ENCODE peak calls at places on chromosomes 11 and 22, in four cellular contexts. Z, G, J and V are unnamed samples.

GRCh38 chr22:41302016-41302767 is 867 bp downstream of the ZC3H7B start:
- DNase-seq in Z (no peak), J (no peak), G (no peak), V (peak)

GRCh38 chr11:115368616-115369015 is 135.6 kb downstream of the CADM1 start:
- DNase-seq in J (no peak), Z (no peak), G (no peak), V (no peak)

GRCh38 chr22:30870451-30871345 is 97.9 kb downstream of the MORC2 start:
- DNase-seq in Z (no peak), G (no peak), J (no peak), V (no peak)

GRCh38 chr11:8699903-8700302 is 17.3 kb downstream of the RPL27A start:
- DNase-seq in J (no peak), G (peak), Z (no peak), V (peak)

GRCh38 chr11:22666700-22667439 is 459 bp downstream of the GAS2 start:
- DNase-seq in G (peak), J (no peak), Z (no peak), V (peak)

GRCh38 chr22:38443675-38444521 is 11.1 kb downstream of the KCNJ4 start:
- DNase-seq in Z (peak), J (no peak), G (no peak), V (no peak)

GRCh38 chr11:2685566-2686359 is 14.0 kb downstream of the KCNQ1OT1 start:
- DNase-seq in G (no peak), J (no peak), Z (no peak), V (no peak)

GRCh38 chr11:27648840-27649239 is 51.4 kb downstream of the BDNF start:
- DNase-seq in Z (no peak), J (no peak), G (no peak), V (no peak)

GRCh38 chr11:76209956-76210885 is 3.9 kb upstream of the WNT11 start:
- DNase-seq in J (no peak), Z (no peak), G (no peak), V (peak)

GRCh38 chr22:33438273-33438672 is 380.1 kb upstream of the SYN3 start:
- DNase-seq in Z (peak), J (no peak), G (no peak), V (no peak)

GRCh38 chr22:29268511-29269229 is 602 bp downstream of the EWSR1 start:
- DNase-seq in J (no peak), Z (peak), G (peak), V (peak)

GRCh38 chr22:38223289-38223960 is 21.6 kb downstream of the MAFF start:
- DNase-seq in Z (no peak), J (no peak), G (no peak), V (no peak)

GRCh38 chr22:45709004-45709739 is 37.5 kb downstream of the ATXN10 start:
- DNase-seq in G (peak), Z (no peak), J (no peak), V (no peak)

GRCh38 chr11:121418625-121419114 is 33.4 kb upstream of the SORL1 start:
- DNase-seq in J (no peak), Z (no peak), G (no peak), V (no peak)

GRCh38 chr11:95086116-95086515 is 3.5 kb upstream of the ENDOD1 start:
- DNase-seq in Z (no peak), G (no peak), J (no peak), V (no peak)

GRCh38 chr11:14357843-14358728 is 897 bp downstream of the RRAS2 start:
- DNase-seq in G (peak), Z (peak), J (no peak), V (peak)

GRCh38 chr11:33634291-33634834 is 66.3 kb downstream of the C11orf91 start:
- DNase-seq in G (no peak), Z (no peak), J (no peak), V (no peak)

GRCh38 chr11:134725939-134726639 is 314.0 kb upstream of the B3GAT1 start:
- DNase-seq in G (peak), Z (peak), J (no peak), V (peak)

GRCh38 chr11:68014966-68015447 is 4.9 kb downstream of the ALDH3B1 start:
- DNase-seq in G (no peak), Z (no peak), J (no peak), V (no peak)

GRCh38 chr11:79243412-79244174 is 197.2 kb downstream of the TENM4 start:
- DNase-seq in J (no peak), G (no peak), Z (no peak), V (no peak)

GRCh38 chr11:77026236-77026635 is 8.0 kb upstream of the B3GNT6 start:
- DNase-seq in J (no peak), Z (no peak), G (no peak), V (no peak)

GRCh38 chr11:23509023-23509422 is 648.7 kb upstream of the CCDC179 start:
- DNase-seq in G (no peak), J (no peak), Z (no peak), V (no peak)

GRCh38 chr11:3894128-3894731 is 38.8 kb downstream of the STIM1 start:
- DNase-seq in G (no peak), Z (peak), J (peak), V (no peak)

GRCh38 chr11:114610984-114611944 is 15.7 kb upstream of the NXPE4 start:
- DNase-seq in G (no peak), Z (no peak), J (no peak), V (peak)

GRCh38 chr11:5691963-5692358 is 2.4 kb downstream of the TRIM22 start:
- DNase-seq in Z (no peak), J (no peak), G (no peak), V (no peak)
- TF ChIP-seq JUNB in Z (no peak), J (no peak), G (no peak), V (no peak)

GRCh38 chr11:110092577-110093406 is at the start of gene ZC3H12C:
- DNase-seq in G (peak), J (no peak), Z (peak), V (peak)
- H3K4me3 ChIP-seq in G (peak), J (peak), Z (peak), V (peak)

GRCh38 chr11:131370901-131371790 is 731 bp downstream of the NTM start:
- DNase-seq in G (no peak), J (no peak), Z (no peak), V (no peak)
- TF ChIP-seq EZH2 in G (peak), J (no peak), Z (no peak), V (no peak)

GRCh38 chr11:86575927-86576326 is 96.5 kb downstream of the ME3 start:
- DNase-seq in Z (no peak), J (no peak), G (no peak), V (no peak)
- TF ChIP-seq JUNB in Z (no peak), J (no peak), G (no peak), V (no peak)

DNA sequence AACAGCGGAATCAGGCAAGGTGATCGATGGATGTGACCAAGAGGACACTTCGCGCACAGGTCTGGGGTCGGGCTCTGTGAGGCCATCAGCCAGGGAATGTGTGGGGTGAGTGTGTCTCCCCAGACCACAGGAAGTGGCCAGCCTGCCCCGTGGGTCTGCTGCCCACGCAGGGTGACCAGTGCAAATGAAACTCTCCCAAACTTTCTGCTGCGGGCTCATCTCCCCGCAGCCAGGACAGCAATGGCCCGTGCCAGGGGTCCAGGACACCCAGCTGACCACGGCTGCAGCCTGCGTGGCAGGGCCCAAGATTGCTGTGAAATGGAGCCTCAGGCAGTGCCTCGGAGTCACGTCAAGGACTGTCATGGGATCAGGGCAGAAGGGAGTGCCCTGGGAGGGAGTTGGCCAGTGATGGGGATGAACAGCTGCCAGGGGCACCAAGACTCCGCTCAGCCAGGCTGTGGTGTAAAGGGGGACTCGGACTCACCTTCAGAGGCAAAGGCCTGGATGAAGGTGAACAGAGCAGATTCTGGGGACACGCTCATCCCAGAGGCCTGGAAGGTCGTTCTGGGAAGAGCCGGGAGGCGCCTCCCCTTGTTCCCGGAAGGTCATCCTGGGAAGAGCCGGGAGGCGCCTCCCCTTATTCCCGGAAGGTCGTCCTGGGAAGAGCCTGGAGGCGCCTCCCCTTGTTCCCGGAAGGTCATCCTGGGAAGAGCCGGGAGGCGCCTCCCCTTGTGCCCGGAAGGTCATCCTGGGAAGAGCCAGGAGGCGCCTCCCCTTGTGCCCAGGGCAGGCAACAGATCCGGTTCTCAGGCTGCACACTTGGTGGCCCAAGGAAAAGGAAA is 252.6 kb downstream of the BRD1 start:
- DNase-seq in J (no peak), Z (no peak), G (no peak), V (no peak)
- H3K4me3 ChIP-seq in J (no peak), Z (no peak), G (no peak), V (no peak)

DNA sequence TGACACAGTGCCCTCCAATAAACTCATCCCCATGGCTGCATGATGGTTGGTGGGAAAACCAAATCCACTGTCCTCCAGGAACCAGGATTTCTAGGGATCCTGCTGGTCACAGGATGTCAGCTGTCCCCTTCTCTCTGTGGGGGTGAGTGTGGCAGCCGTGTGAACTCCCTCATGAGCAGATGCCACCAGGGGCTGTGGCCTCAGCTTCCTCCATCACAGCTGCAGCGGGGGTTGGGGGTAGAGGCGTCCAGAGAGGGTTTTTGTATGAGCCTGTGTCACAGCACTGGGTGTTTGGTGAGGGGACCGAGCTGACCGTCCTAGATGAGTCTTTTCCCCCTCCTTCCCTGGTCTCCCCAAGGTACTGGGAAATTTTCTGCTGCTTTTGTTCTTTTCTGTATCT is 26.4 kb downstream of the IGLL5 start:
- DNase-seq in G (no peak), Z (no peak), J (no peak), V (no peak)
- TF ChIP-seq EZH2 in G (no peak), Z (no peak), J (no peak), V (no peak)

DNA sequence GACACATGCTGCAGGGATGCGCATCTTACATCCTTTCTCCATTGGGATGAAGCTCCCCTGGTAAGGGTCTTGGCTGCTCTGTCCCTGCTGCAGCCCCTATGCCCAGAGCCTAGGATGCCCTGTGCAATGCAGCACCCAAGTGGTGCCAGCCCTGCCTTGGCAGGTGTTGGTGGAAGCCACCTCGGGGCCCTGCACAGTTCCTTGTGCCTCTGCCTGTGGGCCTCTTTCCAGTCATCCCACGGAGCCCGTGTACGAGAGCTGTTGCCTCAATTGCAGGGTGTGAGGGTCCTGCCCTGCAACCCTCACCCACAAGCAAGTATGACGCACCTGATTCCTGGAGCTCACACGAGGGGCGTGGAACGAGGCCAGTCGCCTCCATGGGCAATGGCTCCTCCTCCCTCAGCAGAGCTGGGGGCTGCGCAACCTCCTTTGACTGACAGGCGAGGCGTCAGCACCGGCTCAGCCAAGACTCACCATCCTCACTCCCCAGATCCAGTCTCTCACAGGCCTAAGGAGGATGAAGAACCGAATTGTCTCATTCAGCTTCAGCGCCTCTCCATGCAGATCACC is 719.6 kb downstream of the BRD1 start:
- DNase-seq in G (no peak), Z (no peak), J (no peak), V (no peak)
- TF ChIP-seq JUNB in G (no peak), Z (no peak), J (no peak), V (no peak)